ENCODE peak calls at places on chromosomes 16 and 17, in eight cellular contexts. R, S, B, D, Q, N, W and K are unnamed samples.

GRCh38 chr16:71882505-71883192 is 1.3 kb downstream of the ZNF821 start:
- DNase-seq in Q (peak), N (peak), S (peak), B (peak), D (peak), R (peak), W (peak), K (peak)

GRCh38 chr17:2335726-2336214 is 487 bp downstream of the TSR1 start:
- DNase-seq in W (no peak), B (no peak), S (no peak), N (no peak), Q (peak), R (no peak), D (no peak), K (no peak)

GRCh38 chr17:66172706-66173223 is 19.2 kb downstream of the CEP112 start:
- DNase-seq in R (no peak), D (no peak), S (no peak), Q (no peak), N (no peak), B (no peak), W (no peak), K (no peak)

GRCh38 chr16:4402439-4403132 is 13.8 kb downstream of the CORO7 start:
- DNase-seq in R (peak), N (peak), B (peak), Q (peak), D (peak), W (peak), S (peak), K (peak)

GRCh38 chr16:66260522-66261290 is 105.8 kb upstream of the CDH5 start:
- DNase-seq in R (no peak), Q (no peak), N (peak), D (no peak), W (no peak), S (no peak), B (no peak), K (no peak)

GRCh38 chr17:180380-181212 is 854 bp downstream of the DOC2B start:
- DNase-seq in B (no peak), R (no peak), S (no peak), Q (no peak), D (no peak), N (no peak), W (no peak), K (no peak)

GRCh38 chr17:62565817-62566216 is 61.7 kb upstream of the MRC2 start:
- DNase-seq in N (no peak), W (no peak), D (no peak), B (no peak), R (no peak), S (peak), Q (no peak), K (peak)

GRCh38 chr16:239948-240277 is 5.3 kb downstream of the FAM234A start:
- DNase-seq in B (no peak), N (no peak), Q (no peak), R (no peak), W (no peak), D (no peak), S (no peak), K (no peak)

GRCh38 chr16:21239646-21240045 is 6.1 kb downstream of the ANKS4B start:
- DNase-seq in S (no peak), B (peak), R (no peak), D (no peak), W (no peak), Q (no peak), N (no peak), K (no peak)

GRCh38 chr16:67445913-67446907 is 15.3 kb downstream of the HSD11B2 start:
- DNase-seq in S (no peak), B (no peak), R (peak), D (no peak), Q (no peak), W (peak), N (peak), K (no peak)
- TF ChIP-seq POLR2A in S (no peak), B (no peak), R (no peak), D (no peak), Q (no peak), W (no peak), N (no peak), K (no peak)

GRCh38 chr16:78099372-78100161 is at the start of gene WWOX:
- DNase-seq in Q (peak), D (peak), W (peak), N (peak), S (peak), B (peak), R (peak), K (peak)
- TF ChIP-seq POLR2A in Q (peak), D (peak), W (no peak), N (peak), S (peak), B (peak), R (no peak), K (peak)

GRCh38 chr17:50911450-50911849 is 45.3 kb upstream of the TOB1 start:
- DNase-seq in N (peak), R (no peak), B (no peak), W (no peak), Q (no peak), S (no peak), D (no peak), K (no peak)

GRCh38 chr17:50906443-50906842 is 40.3 kb upstream of the TOB1 start:
- DNase-seq in W (no peak), B (no peak), S (no peak), N (no peak), Q (no peak), D (no peak), R (no peak), K (no peak)

GRCh38 chr17:50908140-50908859 is 42.1 kb upstream of the TOB1 start:
- DNase-seq in S (no peak), W (no peak), B (no peak), N (no peak), Q (no peak), R (no peak), D (no peak), K (no peak)

GRCh38 chr17:50909765-50910661 is 43.9 kb upstream of the TOB1 start:
- DNase-seq in Q (no peak), B (no peak), N (peak), D (no peak), W (no peak), S (no peak), R (no peak), K (no peak)

GRCh38 chr17:50908860-50909764 is 43.0 kb upstream of the TOB1 start:
- DNase-seq in R (peak), N (peak), B (no peak), W (peak), D (no peak), S (no peak), Q (peak), K (no peak)
- TF ChIP-seq POLR2A in R (no peak), N (peak), B (no peak), W (no peak), D (no peak), S (no peak), Q (peak), K (no peak)

DNA sequence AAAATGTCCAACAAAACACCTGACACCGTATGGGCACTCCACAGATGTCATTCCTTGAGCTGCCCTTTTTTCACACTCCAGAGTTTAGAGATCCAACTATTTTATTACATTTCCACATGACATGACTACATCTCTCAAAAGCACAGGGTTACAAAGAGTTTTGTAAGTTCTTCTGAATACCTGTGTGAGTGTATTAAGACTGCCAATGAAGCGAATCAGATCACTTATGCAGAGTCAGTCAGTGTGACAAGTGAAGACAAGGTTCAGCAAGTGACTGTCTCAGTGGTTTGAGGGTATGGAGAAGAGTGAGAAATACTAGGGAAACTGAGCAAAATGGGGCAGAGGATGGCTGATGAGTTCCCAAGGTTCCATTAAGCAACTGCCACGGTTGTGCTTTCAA is 8.4 kb downstream of the SDR42E1 start:
- DNase-seq in B (no peak), N (no peak), Q (no peak), R (no peak), D (no peak), S (no peak), W (no peak), K (no peak)
- TF ChIP-seq POLR2A in B (no peak), N (no peak), Q (no peak), R (no peak), D (no peak), S (no peak), W (no peak), K (no peak)

DNA sequence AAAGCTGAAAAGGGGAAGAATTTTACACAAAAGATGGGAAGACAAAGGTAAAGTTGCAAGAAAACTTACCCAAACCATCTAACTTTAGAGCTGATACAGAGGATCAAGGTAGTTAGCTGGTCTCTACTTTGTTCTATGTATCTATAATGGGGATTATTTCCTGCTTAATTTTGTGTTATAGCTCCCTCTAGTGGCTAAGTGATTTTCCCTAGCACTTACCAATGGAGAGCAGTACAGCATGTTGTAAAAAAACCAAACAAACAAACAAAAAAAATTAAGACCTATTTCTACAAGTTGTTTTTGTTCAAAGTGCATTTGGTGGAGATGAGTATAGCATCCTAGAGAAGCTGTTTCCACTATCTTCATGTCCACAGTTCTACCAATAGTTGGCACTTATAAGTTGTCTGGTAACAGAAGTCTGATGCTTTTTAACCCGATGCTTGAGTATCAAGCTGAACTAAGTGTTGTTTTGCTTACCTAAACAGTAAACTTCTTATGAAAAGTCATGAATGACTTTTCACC is 7.5 kb downstream of the SRSF1 start:
- DNase-seq in S (peak), W (no peak), Q (no peak), D (no peak), R (no peak), N (no peak), B (peak), K (no peak)
- TF ChIP-seq POLR2A in S (no peak), W (no peak), Q (no peak), D (no peak), R (no peak), N (no peak), B (peak), K (no peak)